ENCODE peak calls at places on chromosomes 3 and 15, in five cellular contexts. F is CD8-positive, alpha-beta T cell; L is suprapubic skin; U is stimulated activated CD8-positive, alpha-beta memory T cell treated with anti-CD3 and anti-CD28 coated beads, Interleukin-7, amount 100 ng/mL, for 1 hour; G is anterior cingulate cortex. Q is an unnamed sample.

GRCh38 chr15:27057904-27058645 is 87.1 kb downstream of the GABRG3 start:
- DNase-seq in F (no peak), L (no peak), U (no peak), G (no peak), Q (peak)

GRCh38 chr15:67564590-67565345 is 22.3 kb downstream of the MAP2K5 start:
- DNase-seq in F (no peak), L (no peak), U (no peak), G (no peak), Q (no peak)

GRCh38 chr3:20121088-20121487 is 64.9 kb downstream of the SGO1 start:
- DNase-seq in F (no peak), L (no peak), U (no peak), G (no peak), Q (no peak)

GRCh38 chr3:169112153-169112892 is 551.2 kb downstream of the MECOM start:
- DNase-seq in F (no peak), L (no peak), U (no peak), G (no peak), Q (peak)

GRCh38 chr3:160435095-160435494 is 14.5 kb downstream of the TRIM59 start:
- DNase-seq in F (no peak), L (no peak), U (no peak), G (no peak), Q (no peak)

GRCh38 chr3:190585771-190586630 is 72.1 kb downstream of the IL1RAP start:
- DNase-seq in F (no peak), L (no peak), U (no peak), G (no peak), Q (peak)

GRCh38 chr3:153977148-153977547 is 144.0 kb upstream of the ARHGEF26 start:
- DNase-seq in F (no peak), L (no peak), U (no peak), G (peak), Q (no peak)

GRCh38 chr3:55884491-55885285 is 397.6 kb upstream of the WNT5A start:
- DNase-seq in F (no peak), L (no peak), U (no peak), G (no peak), Q (no peak)

GRCh38 chr3:191328963-191329653 is at the start of gene CCDC50:
- DNase-seq in F (peak), L (peak), U (no peak), G (peak), Q (peak)

GRCh38 chr15:34109775-34110663 is 8.1 kb downstream of the PGBD4 start:
- DNase-seq in F (no peak), L (no peak), U (no peak), G (no peak), Q (peak)

GRCh38 chr3:133448478-133449122 is 48.7 kb downstream of the BFSP2 start:
- DNase-seq in F (no peak), L (no peak), U (no peak), G (peak), Q (no peak)

GRCh38 chr3:190514163-190515153 is 573 bp downstream of the IL1RAP start:
- DNase-seq in F (no peak), L (peak), U (no peak), G (peak), Q (peak)

GRCh38 chr3:56758539-56758981 is 43.2 kb downstream of the ARHGEF3 start:
- DNase-seq in F (no peak), L (no peak), U (peak), G (no peak), Q (peak)

GRCh38 chr3:179811321-179812095 is 158.7 kb downstream of the USP13 start:
- DNase-seq in F (no peak), L (no peak), U (no peak), G (peak), Q (peak)

GRCh38 chr3:181534881-181535280 is 176.8 kb upstream of the SOX2 start:
- DNase-seq in F (no peak), L (no peak), U (no peak), G (no peak), Q (no peak)

GRCh38 chr15:76337047-76337738 is 620 bp downstream of the ISL2 start:
- DNase-seq in F (no peak), L (no peak), U (no peak), G (no peak), Q (peak)